ENCODE peak calls at places on chromosomes 4 and X, in seven cellular contexts. W is GM12878; P is Calu3; Z is A549; F is activated CD8-positive, alpha-beta T cell treated with anti-CD3 and anti-CD28 coated beads for 36 hours; O is body of pancreas; L is progenitor cell of endocrine pancreas. Q is an unnamed sample.

GRCh38 chr4:23934915-23935314 is 45.1 kb upstream of the PPARGC1A start:
- DNase-seq in W (no peak), P (peak), Z (no peak), F (no peak), O (peak), L (no peak), Q (peak)

GRCh38 chrX:136259543-136259942 is 8.3 kb upstream of the MAP7D3 start:
- DNase-seq in W (no peak), P (no peak), Z (no peak), F (peak), O (no peak), L (no peak), Q (no peak)

GRCh38 chr4:165502919-165503907 is 124.4 kb downstream of the CPE start:
- DNase-seq in W (no peak), P (no peak), Z (peak), F (peak), O (no peak), L (no peak), Q (no peak)

GRCh38 chr4:110287130-110287529 is 88.7 kb upstream of the ELOVL6 start:
- DNase-seq in W (peak), P (peak), Z (peak), F (peak), O (no peak), L (no peak), Q (no peak)

GRCh38 chrX:68829594-68830485 is 1.0 kb downstream of the EFNB1 start:
- DNase-seq in W (no peak), P (no peak), Z (peak), F (peak), O (peak), L (no peak), Q (no peak)

GRCh38 chr4:108030332-108030731 is 40.6 kb downstream of the HADH start:
- DNase-seq in W (no peak), P (peak), Z (peak), F (peak), O (peak), L (no peak), Q (no peak)

GRCh38 chr4:30094866-30095265 is 625.3 kb upstream of the PCDH7 start:
- DNase-seq in W (no peak), P (no peak), Z (no peak), F (no peak), O (no peak), L (no peak), Q (no peak)

GRCh38 chr4:122218762-122219161 is 66.6 kb downstream of the BLTP1 start:
- DNase-seq in W (no peak), P (no peak), Z (peak), F (no peak), O (no peak), L (no peak), Q (no peak)

GRCh38 chr4:21900211-21900610 is 48.4 kb downstream of the KCNIP4 start:
- DNase-seq in W (no peak), P (no peak), Z (no peak), F (no peak), O (no peak), L (no peak), Q (no peak)

GRCh38 chr4:99029852-99030251 is 34.3 kb downstream of the METAP1 start:
- DNase-seq in W (no peak), P (no peak), Z (no peak), F (no peak), O (no peak), L (no peak), Q (no peak)

GRCh38 chrX:22800806-22801205 is 199.0 kb upstream of the DDX53 start:
- DNase-seq in W (no peak), P (no peak), Z (no peak), F (no peak), O (no peak), L (no peak), Q (no peak)

GRCh38 chr4:41095973-41096372 is 118.4 kb downstream of the APBB2 start:
- DNase-seq in W (peak), P (no peak), Z (no peak), F (no peak), O (no peak), L (no peak), Q (no peak)

GRCh38 chr4:181566490-181566889 is 676.7 kb upstream of the TENM3 start:
- DNase-seq in W (no peak), P (no peak), Z (no peak), F (no peak), O (no peak), L (no peak), Q (peak)

GRCh38 chr4:145830699-145831098 is 107.9 kb downstream of the ZNF827 start:
- DNase-seq in W (no peak), P (no peak), Z (no peak), F (no peak), O (no peak), L (no peak), Q (no peak)

GRCh38 chr4:156294577-156294976 is 340.9 kb upstream of the CTSO start:
- DNase-seq in W (no peak), P (peak), Z (peak), F (no peak), O (peak), L (no peak), Q (no peak)

GRCh38 chr4:94469221-94469784 is 17.6 kb downstream of the PDLIM5 start:
- DNase-seq in W (no peak), P (no peak), Z (no peak), F (no peak), O (peak), L (no peak), Q (no peak)

GRCh38 chr4:13642576-13642975 is 15.1 kb upstream of the BOD1L1 start:
- DNase-seq in W (no peak), P (no peak), Z (no peak), F (no peak), O (no peak), L (no peak), Q (peak)

DNA sequence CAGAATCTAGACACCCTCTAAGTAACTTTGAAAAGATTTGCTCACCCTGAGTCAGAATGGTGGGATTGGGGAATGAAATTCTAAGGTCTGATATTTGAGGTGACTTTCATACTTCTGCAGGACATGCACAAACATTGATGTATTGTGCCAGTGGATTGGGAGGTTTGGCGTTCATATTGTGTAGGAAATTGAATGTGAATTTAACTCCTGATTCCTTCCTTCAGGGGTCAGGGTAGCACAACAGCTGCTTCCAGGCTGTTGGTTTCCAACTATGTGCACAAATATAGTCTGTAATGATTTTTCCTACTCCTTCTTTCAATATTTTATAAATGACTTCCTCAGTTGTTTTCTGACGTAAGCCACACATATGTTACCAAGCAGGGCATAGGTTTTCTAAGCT is 3.1 kb downstream of the IL1RAPL1 start:
- DNase-seq in W (no peak), P (no peak), Z (no peak), F (no peak), O (no peak), L (no peak), Q (no peak)
- TF ChIP-seq CTCF in W (no peak), P (no peak), Z (no peak), F (no peak), O (no peak), L (peak), Q (peak)

GRCh38 chrX:2316534-2316933 is 184.2 kb downstream of the DHRSX start:
- DNase-seq in W (no peak), P (no peak), Z (no peak), F (no peak), O (no peak), L (no peak), Q (no peak)
- TF ChIP-seq CTCF in W (no peak), P (no peak), Z (no peak), F (no peak), O (no peak), L (no peak), Q (no peak)

DNA sequence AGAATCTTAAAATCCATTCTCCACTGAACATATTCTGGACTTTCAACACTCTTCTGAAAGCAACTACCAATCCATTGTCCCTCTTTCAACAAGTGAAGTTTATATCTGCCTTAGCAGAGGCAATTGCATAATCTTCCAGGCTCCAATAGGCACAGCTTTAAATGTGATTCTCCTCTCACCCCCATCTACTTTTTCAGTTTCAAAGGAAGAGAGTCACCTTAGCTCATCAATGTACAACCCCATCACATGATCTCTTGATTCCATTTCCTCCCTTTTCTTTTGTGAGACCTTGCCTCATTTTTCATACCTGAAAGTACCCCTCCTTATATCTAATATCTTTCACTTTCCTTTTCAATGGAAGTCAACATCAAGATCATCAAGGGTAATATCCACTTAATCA is 921.7 kb upstream of the EPHA5 start:
- DNase-seq in W (no peak), P (no peak), Z (no peak), F (no peak), O (no peak), L (no peak), Q (no peak)
- TF ChIP-seq CTCF in W (no peak), P (no peak), Z (no peak), F (no peak), O (no peak), L (no peak), Q (no peak)

GRCh38 chr4:3193531-3194203 is 55.3 kb upstream of the MSANTD1 start:
- DNase-seq in W (no peak), P (no peak), Z (no peak), F (no peak), O (no peak), L (no peak), Q (no peak)
- TF ChIP-seq CTCF in W (peak), P (no peak), Z (peak), F (peak), O (peak), L (no peak), Q (no peak)

GRCh38 chrX:16695079-16695676 is 17.3 kb downstream of the CTPS2 start:
- DNase-seq in W (no peak), P (peak), Z (peak), F (peak), O (peak), L (peak), Q (peak)
- TF ChIP-seq CTCF in W (peak), P (peak), Z (peak), F (peak), O (peak), L (peak), Q (peak)

DNA sequence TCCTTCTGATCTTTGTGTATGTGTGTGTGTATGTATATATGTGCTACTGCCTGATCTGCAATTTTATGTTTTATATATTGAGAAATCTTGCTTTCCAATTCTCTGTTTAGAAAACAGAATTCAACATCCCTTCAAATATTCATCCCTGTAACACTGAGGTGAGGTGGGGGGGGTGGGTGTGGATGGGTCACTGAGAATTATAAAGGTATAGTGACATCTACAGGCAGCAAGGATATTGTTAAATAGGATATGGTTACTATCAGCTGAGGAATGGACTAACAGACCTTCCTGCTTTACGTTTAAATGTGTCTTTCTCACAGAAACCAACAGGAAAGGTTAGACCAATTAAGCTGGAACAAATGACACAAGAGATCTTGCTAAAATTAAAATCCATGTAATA is 19.0 kb upstream of the MAGEB2 start:
- DNase-seq in W (no peak), P (no peak), Z (peak), F (no peak), O (no peak), L (no peak), Q (no peak)
- TF ChIP-seq CTCF in W (peak), P (no peak), Z (peak), F (no peak), O (no peak), L (peak), Q (no peak)

Q was measured in heart right ventricle.